ENCODE peak calls at places on chromosome 13, in four cellular contexts. X is H1, A is GM12878, C is K562. F is an unnamed sample.
A peak's percentile ranks its signal among the peaks of the same experiment; 100 is the strongest.

GRCh38 chr13:105817498-105817897 is 718.0 kb downstream of the EFNB2 start:
- DNase-seq in X (no peak), A (no peak), C (no peak), F (no peak)

GRCh38 chr13:61727714-61728275 is 312.1 kb upstream of the PCDH20 start:
- DNase-seq in X (no peak), A (no peak), C (no peak), F (no peak)

GRCh38 chr13:114141261-114141996 is 9.0 kb upstream of the RASA3 start:
- DNase-seq in X (no peak), A (no peak), C (no peak), F (no peak)

GRCh38 chr13:44207476-44207875 is 166.1 kb upstream of the SERP2 start:
- DNase-seq in X (no peak), A (no peak), C (no peak), F (no peak)

GRCh38 chr13:45834411-45834994 is 17.1 kb downstream of the SIAH3 start:
- DNase-seq in X (no peak), A (no peak), C (no peak), F (no peak)

GRCh38 chr13:34338102-34338501 is 520.2 kb downstream of the RFC3 start:
- DNase-seq in X (no peak), A (no peak), C (no peak), F (no peak)

GRCh38 chr13:77218274-77218673 is 108.6 kb downstream of the MYCBP2 start:
- DNase-seq in X (no peak), A (no peak), C (no peak), F (no peak)

GRCh38 chr13:23436680-23437079 is 3.2 kb upstream of the SACS start:
- DNase-seq in X (no peak), A (no peak), C (no peak), F (no peak)

GRCh38 chr13:80437212-80437611 is 96.3 kb upstream of the SPRY2 start:
- DNase-seq in X (no peak), A (no peak), C (no peak), F (no peak)

GRCh38 chr13:19573072-19573716 is 11.9 kb upstream of the TPTE2 start:
- DNase-seq in X (no peak), A (no peak), C (no peak), F (no peak)

GRCh38 chr13:26914624-26915023 is 154.0 kb upstream of the GPR12 start:
- DNase-seq in X (no peak), A (peak; percentile 9), C (no peak), F (no peak)

GRCh38 chr13:31965361-31966066 is 66.1 kb upstream of the FRY start:
- DNase-seq in X (no peak), A (peak; percentile 84), C (no peak), F (no peak)

GRCh38 chr13:66586489-66586888 is 643.6 kb downstream of the PCDH9 start:
- DNase-seq in X (no peak), A (no peak), C (no peak), F (no peak)

GRCh38 chr13:98214008-98214643 is 37.1 kb upstream of the RNF113B start:
- DNase-seq in X (no peak), A (no peak), C (no peak), F (no peak)

GRCh38 chr13:102402292-102402691 is 444 bp upstream of the FGF14 start:
- DNase-seq in X (peak; percentile 51), A (no peak), C (no peak), F (peak; percentile 88)

GRCh38 chr13:89465366-89465765 is 1794.2 kb downstream of the SLITRK5 start:
- DNase-seq in X (no peak), A (peak; percentile 3), C (no peak), F (no peak)

GRCh38 chr13:38602261-38602660 is 84.6 kb upstream of the FREM2 start:
- DNase-seq in X (no peak), A (no peak), C (peak; percentile 31), F (no peak)

GRCh38 chr13:44337581-44337980 is 36.0 kb upstream of the SERP2 start:
- DNase-seq in X (no peak), A (no peak), C (no peak), F (no peak)

DNA sequence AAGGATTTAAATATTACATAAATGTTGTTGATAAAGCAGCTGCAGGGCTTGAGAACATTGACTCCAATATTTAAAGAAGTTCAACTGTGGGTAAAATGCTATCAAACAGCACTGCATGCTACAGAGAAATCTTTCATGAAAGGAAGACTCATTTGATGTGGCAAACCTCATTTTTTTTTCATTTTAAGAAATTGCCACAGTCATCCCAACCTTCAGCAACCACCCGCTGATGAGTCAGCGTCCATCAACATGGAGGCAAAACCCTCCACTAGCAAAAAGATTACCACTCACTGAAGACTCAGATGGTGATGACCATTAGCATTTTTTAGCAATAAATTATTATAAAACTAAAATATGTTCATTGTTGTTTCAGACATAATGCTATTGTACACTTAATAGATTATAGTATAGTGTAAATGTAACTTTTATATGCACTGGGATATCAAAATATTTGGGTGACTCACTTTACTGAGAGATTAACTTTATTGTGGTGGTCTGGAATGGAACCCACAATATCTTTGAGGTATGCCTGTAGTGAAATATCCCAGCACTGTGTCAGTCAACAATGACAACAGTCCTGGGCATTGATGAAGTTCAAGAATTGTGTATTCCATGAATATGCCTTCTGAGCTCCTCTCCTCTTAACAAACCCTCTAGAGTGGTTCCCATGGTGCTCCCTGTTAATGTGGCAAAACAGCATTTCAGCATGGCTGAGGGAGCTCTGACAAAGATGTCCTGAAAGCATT is 52.4 kb upstream of the SOX21 start:
- DNase-seq in X (no peak), A (no peak), C (no peak), F (no peak)
- TF ChIP-seq CHD2 in X (no peak), A (no peak), C (no peak), F (no peak)

DNA sequence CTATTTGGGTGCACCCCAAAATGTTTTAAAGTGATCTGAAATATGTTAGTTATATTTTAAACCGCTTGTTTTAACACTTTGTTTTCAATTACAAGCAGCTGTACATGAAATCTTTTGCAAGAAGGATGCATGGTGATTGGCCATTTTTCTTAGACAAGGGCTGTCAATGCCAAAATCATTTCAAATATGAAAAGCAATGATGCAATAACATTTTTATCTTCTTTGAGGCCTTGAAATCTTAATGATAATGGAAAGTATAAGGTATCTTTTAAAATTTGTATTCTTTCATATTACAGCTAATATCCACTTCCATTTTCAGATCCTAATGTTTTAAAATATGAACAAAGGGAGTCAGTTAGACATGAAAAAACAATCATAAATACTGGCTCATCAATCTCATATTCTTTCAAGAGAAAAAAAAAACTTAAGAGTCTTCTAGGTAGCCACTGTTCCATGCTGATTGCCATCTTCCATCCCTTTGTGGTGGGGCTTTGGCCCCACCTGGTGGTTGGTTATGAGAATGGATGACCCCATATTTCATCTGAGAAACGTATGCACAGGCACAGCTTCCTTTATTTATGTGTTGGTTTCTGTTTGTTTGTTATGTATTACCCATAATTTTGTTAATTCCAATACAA is 330.3 kb upstream of the MIR17HG start:
- DNase-seq in X (peak; percentile 31), A (peak; percentile 9), C (peak; percentile 91), F (peak; percentile 67)
- TF ChIP-seq NRF1 in X (no peak), A (no peak), C (no peak), F (no peak)

GRCh38 chr13:72293206-72293605 is 426.2 kb upstream of the DACH1 start:
- DNase-seq in X (no peak), A (no peak), C (no peak), F (no peak)
- TF ChIP-seq CHD2 in X (no peak), A (no peak), C (no peak), F (no peak)

GRCh38 chr13:49681837-49682236 is 9.4 kb downstream of the EBPL start:
- DNase-seq in X (no peak), A (no peak), C (no peak), F (no peak)

GRCh38 chr13:49683489-49683888 is 7.8 kb downstream of the EBPL start:
- DNase-seq in X (no peak), A (no peak), C (no peak), F (no peak)

GRCh38 chr13:49676581-49677298 is 14.5 kb downstream of the EBPL start:
- DNase-seq in X (no peak), A (no peak), C (no peak), F (no peak)

GRCh38 chr13:49678172-49678914 is 12.9 kb downstream of the EBPL start:
- DNase-seq in X (no peak), A (no peak), C (no peak), F (no peak)

DNA sequence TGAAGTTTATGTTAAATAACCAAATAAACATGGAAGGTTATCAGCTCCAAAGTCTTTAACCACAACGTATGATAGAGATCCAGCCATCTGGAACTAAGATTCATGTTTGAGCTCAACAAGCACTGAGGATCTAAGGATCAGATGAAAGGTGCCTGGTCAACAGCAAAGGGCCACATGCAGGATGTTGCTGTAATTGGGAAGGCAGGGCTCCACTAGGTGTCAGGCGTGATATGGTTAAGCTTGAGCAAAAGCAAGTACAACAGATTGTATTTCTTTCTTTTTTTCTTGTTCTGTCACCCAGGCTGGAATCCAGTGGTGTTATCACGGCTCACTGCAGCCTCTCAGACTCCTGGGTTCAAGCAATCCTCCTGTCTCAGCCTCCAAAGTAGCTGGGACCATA is 12.0 kb downstream of the EBPL start:
- DNase-seq in X (no peak), A (no peak), C (no peak), F (no peak)
- TF ChIP-seq NRF1 in X (no peak), A (no peak), C (no peak), F (no peak)

GRCh38 chr13:83449666-83450395 is 432.4 kb downstream of the SLITRK1 start:
- DNase-seq in X (no peak), A (no peak), C (no peak), F (no peak)
- TF ChIP-seq CHD2 in X (no peak), A (no peak), C (no peak), F (no peak)

GRCh38 chr13:28584873-28585317 is 74.0 kb upstream of the POMP start:
- DNase-seq in X (no peak), A (no peak), C (no peak), F (no peak)
- TF ChIP-seq NRF1 in X (no peak), A (no peak), C (no peak), F (no peak)

GRCh38 chr13:29562762-29563161 is 32.7 kb downstream of the SLC7A1 start:
- DNase-seq in X (no peak), A (no peak), C (no peak), F (no peak)
- TF ChIP-seq CHD2 in X (no peak), A (no peak), C (no peak), F (no peak)

GRCh38 chr13:100280681-100281080 is 191.8 kb downstream of the PCCA start:
- DNase-seq in X (no peak), A (no peak), C (no peak), F (no peak)
- TF ChIP-seq NRF1 in X (no peak), A (no peak), C (no peak), F (no peak)